ENCODE peak calls at places on chromosomes 7 and 10, in five cellular contexts. One of them, this sample, is unnamed.

GRCh38 chr7:17554341-17555015 is 256.0 kb downstream of the AHR start:
- DNase-seq in CD4-positive, alpha-beta T cell: no peak
- DNase-seq in hepatocyte: no peak
- DNase-seq in Caco-2: no peak
- DNase-seq in cardiac muscle cell: no peak
- DNase-seq in this sample: no peak

GRCh38 chr7:98559219-98559618 is 57.9 kb upstream of the NPTX2 start:
- DNase-seq in hepatocyte: no peak
- DNase-seq in cardiac muscle cell: no peak
- DNase-seq in Caco-2: no peak
- DNase-seq in CD4-positive, alpha-beta T cell: no peak
- DNase-seq in this sample: no peak

GRCh38 chr10:6770846-6771245 is 190.8 kb upstream of the PRKCQ start:
- DNase-seq in hepatocyte: no peak
- DNase-seq in Caco-2: no peak
- DNase-seq in cardiac muscle cell: no peak
- DNase-seq in CD4-positive, alpha-beta T cell: no peak
- DNase-seq in this sample: no peak

GRCh38 chr7:149776305-149776704 is 2.9 kb upstream of the ZNF467 start:
- DNase-seq in Caco-2: no peak
- DNase-seq in hepatocyte: no peak
- DNase-seq in cardiac muscle cell: peak; percentile 81
- DNase-seq in CD4-positive, alpha-beta T cell: no peak
- DNase-seq in this sample: no peak

GRCh38 chr10:128992770-128993169 is 474.3 kb upstream of the MGMT start:
- DNase-seq in hepatocyte: no peak
- DNase-seq in cardiac muscle cell: no peak
- DNase-seq in CD4-positive, alpha-beta T cell: no peak
- DNase-seq in Caco-2: no peak
- DNase-seq in this sample: no peak

GRCh38 chr7:23346316-23346715 is 47.2 kb downstream of the MALSU1 start:
- DNase-seq in CD4-positive, alpha-beta T cell: no peak
- DNase-seq in Caco-2: no peak
- DNase-seq in hepatocyte: no peak
- DNase-seq in cardiac muscle cell: no peak
- DNase-seq in this sample: peak; percentile 47

GRCh38 chr10:97849101-97849490 is 547 bp upstream of the GOLGA7B start:
- DNase-seq in cardiac muscle cell: no peak
- DNase-seq in Caco-2: no peak
- DNase-seq in CD4-positive, alpha-beta T cell: no peak
- DNase-seq in hepatocyte: no peak
- DNase-seq in this sample: no peak

GRCh38 chr7:118609207-118609606 is 384.7 kb downstream of the ANKRD7 start:
- DNase-seq in CD4-positive, alpha-beta T cell: no peak
- DNase-seq in cardiac muscle cell: no peak
- DNase-seq in Caco-2: no peak
- DNase-seq in hepatocyte: no peak
- DNase-seq in this sample: no peak

GRCh38 chr10:78471326-78471722 is 437.7 kb downstream of the RPS24 start:
- DNase-seq in hepatocyte: no peak
- DNase-seq in cardiac muscle cell: no peak
- DNase-seq in Caco-2: no peak
- DNase-seq in CD4-positive, alpha-beta T cell: no peak
- DNase-seq in this sample: no peak

GRCh38 chr10:34985823-34986222 is 104.3 kb downstream of the CUL2 start:
- DNase-seq in CD4-positive, alpha-beta T cell: no peak
- DNase-seq in hepatocyte: no peak
- DNase-seq in Caco-2: peak; percentile 54
- DNase-seq in cardiac muscle cell: no peak
- DNase-seq in this sample: no peak

GRCh38 chr10:71736570-71737355 is 17.2 kb upstream of the C10orf105 start:
- DNase-seq in hepatocyte: no peak
- DNase-seq in CD4-positive, alpha-beta T cell: no peak
- DNase-seq in Caco-2: no peak
- DNase-seq in cardiac muscle cell: no peak
- DNase-seq in this sample: no peak

GRCh38 chr7:153354071-153354470 is 594.5 kb downstream of the ACTR3B start:
- DNase-seq in CD4-positive, alpha-beta T cell: no peak
- DNase-seq in Caco-2: no peak
- DNase-seq in cardiac muscle cell: no peak
- DNase-seq in hepatocyte: no peak
- DNase-seq in this sample: no peak

GRCh38 chr7:141409911-141410329 is 141.3 kb upstream of the AGK start:
- DNase-seq in cardiac muscle cell: no peak
- DNase-seq in Caco-2: no peak
- DNase-seq in hepatocyte: no peak
- DNase-seq in CD4-positive, alpha-beta T cell: no peak
- DNase-seq in this sample: no peak

GRCh38 chr10:3891396-3891795 is 106.4 kb upstream of the KLF6 start:
- DNase-seq in CD4-positive, alpha-beta T cell: no peak
- DNase-seq in cardiac muscle cell: no peak
- DNase-seq in hepatocyte: no peak
- DNase-seq in Caco-2: no peak
- DNase-seq in this sample: no peak

GRCh38 chr7:102272075-102272916 is 14.4 kb upstream of the SH2B2 start:
- DNase-seq in Caco-2: peak; percentile 83
- DNase-seq in hepatocyte: peak; percentile 87
- DNase-seq in cardiac muscle cell: peak; percentile 79
- DNase-seq in CD4-positive, alpha-beta T cell: peak; percentile 69
- DNase-seq in this sample: peak; percentile 79

GRCh38 chr7:156192921-156193320 is 380.7 kb upstream of the SHH start:
- DNase-seq in hepatocyte: no peak
- DNase-seq in Caco-2: no peak
- DNase-seq in cardiac muscle cell: no peak
- DNase-seq in CD4-positive, alpha-beta T cell: no peak
- DNase-seq in this sample: no peak

GRCh38 chr10:76492026-76492425 is 1060.6 kb downstream of the LRMDA start:
- DNase-seq in CD4-positive, alpha-beta T cell: no peak
- DNase-seq in cardiac muscle cell: no peak
- DNase-seq in Caco-2: peak; percentile 18
- DNase-seq in hepatocyte: no peak
- DNase-seq in this sample: no peak

GRCh38 chr7:133575726-133576125 is 322.8 kb downstream of the EXOC4 start:
- DNase-seq in hepatocyte: no peak
- DNase-seq in Caco-2: no peak
- DNase-seq in CD4-positive, alpha-beta T cell: no peak
- DNase-seq in cardiac muscle cell: peak; percentile 26
- DNase-seq in this sample: no peak

GRCh38 chr10:61986357-61986756 is 84.9 kb downstream of the ARID5B start:
- DNase-seq in Caco-2: no peak
- DNase-seq in hepatocyte: no peak
- DNase-seq in cardiac muscle cell: no peak
- DNase-seq in CD4-positive, alpha-beta T cell: no peak
- DNase-seq in this sample: no peak

GRCh38 chr10:86963341-86963919 is 4.9 kb upstream of the ADIRF start:
- DNase-seq in CD4-positive, alpha-beta T cell: no peak
- DNase-seq in Caco-2: no peak
- DNase-seq in cardiac muscle cell: no peak
- DNase-seq in hepatocyte: no peak
- DNase-seq in this sample: no peak

GRCh38 chr10:31343009-31343408 is 24.0 kb downstream of the ZEB1 start:
- DNase-seq in CD4-positive, alpha-beta T cell: no peak
- DNase-seq in hepatocyte: no peak
- DNase-seq in Caco-2: no peak
- DNase-seq in cardiac muscle cell: no peak
- DNase-seq in this sample: no peak

DNA sequence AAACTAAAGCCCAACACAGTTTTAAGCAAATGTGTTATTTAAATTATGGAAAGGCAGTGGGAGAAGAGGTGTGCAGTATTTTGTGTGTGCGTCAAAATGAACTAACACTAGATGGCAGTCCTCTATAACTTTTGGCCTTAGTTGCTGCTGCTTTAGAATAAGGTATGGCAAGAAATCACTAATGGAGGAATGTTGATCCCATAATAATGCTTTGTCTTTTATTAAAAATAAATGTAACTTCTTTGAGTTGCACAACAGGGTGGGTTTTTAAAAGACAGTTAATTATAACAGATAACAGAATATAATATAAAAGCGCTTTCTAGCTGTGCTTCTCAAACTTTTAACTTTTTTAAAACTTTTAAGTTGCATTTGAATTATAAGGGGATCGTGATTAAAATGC is 56.4 kb downstream of the BBS9 start:
- DNase-seq in hepatocyte: peak; percentile 56
- DNase-seq in cardiac muscle cell: peak; percentile 71
- DNase-seq in Caco-2: peak; percentile 41
- DNase-seq in CD4-positive, alpha-beta T cell: no peak
- DNase-seq in this sample: no peak
- TF ChIP-seq CTCF in hepatocyte: peak; percentile 77
- TF ChIP-seq CTCF in cardiac muscle cell: peak; percentile 71
- TF ChIP-seq CTCF in Caco-2: peak; percentile 68
- TF ChIP-seq CTCF in CD4-positive, alpha-beta T cell: peak; percentile 53
- TF ChIP-seq CTCF in this sample: peak; percentile 76

GRCh38 chr10:16116404-16117304 is 256.3 kb upstream of the MINDY3 start:
- DNase-seq in cardiac muscle cell: peak; percentile 41
- DNase-seq in CD4-positive, alpha-beta T cell: no peak
- DNase-seq in hepatocyte: peak; percentile 54
- DNase-seq in Caco-2: peak; percentile 47
- DNase-seq in this sample: no peak
- TF ChIP-seq CTCF in cardiac muscle cell: peak; percentile 51
- TF ChIP-seq CTCF in CD4-positive, alpha-beta T cell: no peak
- TF ChIP-seq CTCF in hepatocyte: peak; percentile 58
- TF ChIP-seq CTCF in Caco-2: peak; percentile 80
- TF ChIP-seq CTCF in this sample: peak; percentile 21

GRCh38 chr10:124278356-124278755 is 140.4 kb downstream of the OAT start:
- DNase-seq in Caco-2: no peak
- DNase-seq in cardiac muscle cell: no peak
- DNase-seq in hepatocyte: no peak
- DNase-seq in CD4-positive, alpha-beta T cell: no peak
- DNase-seq in this sample: no peak

GRCh38 chr10:124281666-124282065 is 137.1 kb downstream of the OAT start:
- DNase-seq in hepatocyte: no peak
- DNase-seq in CD4-positive, alpha-beta T cell: no peak
- DNase-seq in cardiac muscle cell: no peak
- DNase-seq in Caco-2: no peak
- DNase-seq in this sample: no peak

GRCh38 chr10:124279882-124280281 is 138.8 kb downstream of the OAT start:
- DNase-seq in Caco-2: no peak
- DNase-seq in CD4-positive, alpha-beta T cell: no peak
- DNase-seq in cardiac muscle cell: no peak
- DNase-seq in hepatocyte: no peak
- DNase-seq in this sample: no peak

GRCh38 chr10:124280916-124281315 is 137.8 kb downstream of the OAT start:
- DNase-seq in hepatocyte: no peak
- DNase-seq in CD4-positive, alpha-beta T cell: no peak
- DNase-seq in Caco-2: no peak
- DNase-seq in cardiac muscle cell: no peak
- DNase-seq in this sample: no peak

GRCh38 chr10:124279298-124279697 is 139.4 kb downstream of the OAT start:
- DNase-seq in cardiac muscle cell: no peak
- DNase-seq in CD4-positive, alpha-beta T cell: no peak
- DNase-seq in Caco-2: no peak
- DNase-seq in hepatocyte: no peak
- DNase-seq in this sample: no peak
- TF ChIP-seq CTCF in cardiac muscle cell: no peak
- TF ChIP-seq CTCF in CD4-positive, alpha-beta T cell: no peak
- TF ChIP-seq CTCF in Caco-2: no peak
- TF ChIP-seq CTCF in hepatocyte: no peak
- TF ChIP-seq CTCF in this sample: no peak

DNA sequence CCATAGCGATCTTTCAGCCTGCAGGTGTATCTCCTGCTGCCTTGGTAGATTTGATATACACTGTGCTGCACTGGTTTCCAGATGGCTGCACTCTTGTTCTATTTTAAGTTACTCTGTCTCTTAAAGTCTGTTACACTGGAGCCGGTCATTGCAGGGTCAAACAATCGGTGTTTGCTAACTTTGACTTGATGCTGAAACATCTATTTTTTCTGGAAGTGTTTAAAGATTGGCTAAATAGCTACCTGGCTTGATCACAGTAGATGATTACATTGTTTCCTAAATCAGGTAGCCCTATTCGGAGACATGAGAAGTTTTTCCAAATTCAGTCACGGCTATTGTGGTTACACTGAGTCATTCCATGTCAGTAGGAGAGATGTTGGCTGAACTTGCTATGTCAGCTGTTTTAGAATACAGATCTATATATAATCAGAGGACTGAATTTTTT is 574.8 kb downstream of the ETV1 start:
- DNase-seq in hepatocyte: peak; percentile 3
- DNase-seq in Caco-2: no peak
- DNase-seq in cardiac muscle cell: peak; percentile 60
- DNase-seq in CD4-positive, alpha-beta T cell: no peak
- DNase-seq in this sample: no peak
- TF ChIP-seq CTCF in hepatocyte: no peak
- TF ChIP-seq CTCF in Caco-2: no peak
- TF ChIP-seq CTCF in cardiac muscle cell: no peak
- TF ChIP-seq CTCF in CD4-positive, alpha-beta T cell: no peak
- TF ChIP-seq CTCF in this sample: no peak

DNA sequence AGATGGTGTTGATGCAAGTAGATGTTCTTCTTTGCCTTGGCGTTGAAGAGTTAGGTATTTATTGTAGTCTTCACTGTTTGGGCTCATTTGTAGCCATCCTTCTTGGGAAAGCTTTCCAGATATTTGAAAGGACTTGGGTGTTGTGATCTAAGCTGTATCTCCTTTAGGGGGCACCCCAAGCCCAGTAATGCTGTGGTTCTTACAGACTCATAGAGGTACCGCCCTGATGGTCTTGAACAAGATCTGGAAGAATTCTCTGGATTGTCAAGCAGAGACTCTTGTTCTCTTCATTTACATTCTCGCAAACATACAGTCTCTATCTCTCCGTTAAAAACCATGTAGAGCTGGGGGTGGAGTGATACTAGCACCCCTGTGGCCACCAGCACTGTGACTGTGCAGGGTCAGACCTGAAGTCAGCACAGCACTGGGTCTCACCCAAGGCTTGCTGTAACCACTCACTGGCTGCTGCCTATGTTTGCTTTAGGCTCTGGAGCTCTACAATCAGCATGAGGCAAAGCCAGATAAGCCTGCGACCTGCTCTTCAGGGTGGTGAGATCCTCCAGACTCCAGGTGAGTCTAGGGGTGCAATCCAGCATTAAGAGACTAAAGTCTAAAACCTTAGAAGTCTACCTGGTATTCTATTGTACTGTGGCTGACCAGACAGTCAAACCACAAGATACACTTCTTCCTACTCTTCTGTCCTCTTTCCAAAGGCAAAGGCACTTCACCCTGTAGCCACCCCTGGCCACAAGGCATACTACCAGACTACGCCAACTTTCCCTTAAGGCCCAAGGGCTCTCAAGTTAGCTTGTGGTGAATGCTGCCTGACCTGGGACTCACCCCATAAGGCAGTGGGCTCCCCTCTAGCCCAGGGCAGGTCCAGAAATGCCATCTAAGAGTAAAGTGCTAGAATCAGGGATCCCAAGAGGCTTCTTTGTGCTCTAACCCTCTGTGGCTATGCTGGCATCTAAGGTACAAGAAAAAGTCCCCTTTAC is 209.7 kb upstream of the TMEM196 start:
- DNase-seq in hepatocyte: peak; percentile 59
- DNase-seq in cardiac muscle cell: peak; percentile 58
- DNase-seq in Caco-2: peak; percentile 82
- DNase-seq in CD4-positive, alpha-beta T cell: no peak
- DNase-seq in this sample: peak; percentile 50
- TF ChIP-seq CTCF in hepatocyte: peak; percentile 48
- TF ChIP-seq CTCF in cardiac muscle cell: peak; percentile 48
- TF ChIP-seq CTCF in Caco-2: peak; percentile 46
- TF ChIP-seq CTCF in CD4-positive, alpha-beta T cell: no peak
- TF ChIP-seq CTCF in this sample: peak; percentile 47

GRCh38 chr10:43648083-43648391 is 644 bp downstream of the ZNF32 start:
- DNase-seq in cardiac muscle cell: no peak
- DNase-seq in Caco-2: no peak
- DNase-seq in CD4-positive, alpha-beta T cell: no peak
- DNase-seq in hepatocyte: no peak
- DNase-seq in this sample: no peak
- TF ChIP-seq CTCF in cardiac muscle cell: no peak
- TF ChIP-seq CTCF in Caco-2: no peak
- TF ChIP-seq CTCF in CD4-positive, alpha-beta T cell: no peak
- TF ChIP-seq CTCF in hepatocyte: no peak
- TF ChIP-seq CTCF in this sample: no peak